ENCODE peak calls at places on chromosomes 1 and 21, in eight cellular contexts. K is psoas muscle, P is PC-9, O is fibroblast of lung, X is endothelial cell of umbilical vein, T is breast epithelium, D is sigmoid colon, C is A549. M is an unnamed sample.

GRCh38 chr1:22880174-22880601 is 92.5 kb downstream of the LACTBL1 start:
- DNase-seq in C (no peak), K (no peak), D (no peak), T (no peak), X (peak), P (peak), O (no peak), M (no peak)

GRCh38 chr1:40662864-40663263 is 2.6 kb downstream of the RIMS3 start:
- DNase-seq in T (no peak), O (peak), C (no peak), P (peak), D (no peak), K (no peak), X (no peak), M (no peak)

GRCh38 chr21:42466700-42467612 is 29.1 kb downstream of the RSPH1 start:
- DNase-seq in O (peak), P (peak), C (no peak), K (peak), D (no peak), X (no peak), T (no peak), M (peak)

GRCh38 chr21:35982717-35983116 is 77.6 kb downstream of the SETD4 start:
- DNase-seq in K (no peak), X (no peak), D (no peak), P (no peak), O (no peak), C (no peak), T (no peak), M (no peak)

GRCh38 chr1:53672785-53673184 is 66.2 kb downstream of the GLIS1 start:
- DNase-seq in T (no peak), K (peak), C (no peak), D (no peak), O (no peak), P (no peak), X (no peak), M (no peak)

GRCh38 chr1:76038306-76039004 is 36.1 kb upstream of the ST6GALNAC3 start:
- DNase-seq in O (no peak), P (no peak), K (no peak), D (no peak), T (no peak), X (no peak), C (no peak), M (no peak)

GRCh38 chr1:2587071-2587859 is 688 bp downstream of the PRXL2B start:
- DNase-seq in D (no peak), T (no peak), X (peak), C (peak), O (peak), P (no peak), K (no peak), M (no peak)

GRCh38 chr1:161139765-161140164 is 7.3 kb upstream of the DEDD start:
- DNase-seq in T (no peak), K (no peak), X (peak), O (peak), C (peak), D (no peak), P (peak), M (no peak)

GRCh38 chr1:54584575-54584974 is 36.5 kb downstream of the ACOT11 start:
- DNase-seq in X (no peak), O (no peak), C (no peak), K (no peak), P (no peak), T (no peak), D (no peak), M (no peak)

GRCh38 chr1:117679299-117679698 is 73.5 kb downstream of the TENT5C start:
- DNase-seq in K (no peak), O (no peak), C (no peak), X (no peak), T (no peak), D (no peak), P (no peak), M (no peak)

GRCh38 chr1:169874229-169874628 is 19.5 kb downstream of the SCYL3 start:
- DNase-seq in T (no peak), C (no peak), D (no peak), X (no peak), O (peak), P (no peak), K (no peak), M (no peak)

GRCh38 chr1:76254165-76255043 is 179.9 kb downstream of the ST6GALNAC3 start:
- DNase-seq in D (no peak), X (peak), P (no peak), T (no peak), O (peak), C (no peak), K (no peak), M (no peak)

GRCh38 chr1:164777518-164777917 is 218.5 kb downstream of the PBX1 start:
- DNase-seq in P (no peak), D (no peak), X (no peak), O (no peak), C (no peak), K (no peak), T (no peak), M (no peak)

GRCh38 chr1:89918127-89918793 is 76.7 kb upstream of the ZNF326 start:
- DNase-seq in O (peak), X (no peak), T (no peak), C (no peak), K (no peak), D (no peak), P (no peak), M (no peak)

GRCh38 chr1:97832490-97832889 is 88.3 kb downstream of the DPYD start:
- DNase-seq in X (no peak), K (peak), C (no peak), T (no peak), O (peak), D (no peak), P (no peak), M (no peak)

GRCh38 chr1:161182214-161182613 is 4.9 kb upstream of the B4GALT3 start:
- DNase-seq in O (peak), T (no peak), D (no peak), P (no peak), K (peak), C (no peak), X (no peak), M (no peak)

GRCh38 chr21:15020797-15021196 is 44.0 kb downstream of the NRIP1 start:
- DNase-seq in O (no peak), D (no peak), X (no peak), T (no peak), C (no peak), K (no peak), P (no peak), M (no peak)

GRCh38 chr1:230299148-230300006 is 126.8 kb downstream of the PGBD5 start:
- DNase-seq in X (no peak), K (peak), O (no peak), P (no peak), C (no peak), D (peak), T (no peak), M (peak)

GRCh38 chr21:39073063-39073462 is 110.2 kb downstream of the PSMG1 start:
- DNase-seq in D (no peak), C (no peak), K (no peak), O (no peak), X (no peak), P (no peak), T (no peak), M (no peak)

GRCh38 chr1:1272341-1273151 is 1.1 kb downstream of the UBE2J2 start:
- DNase-seq in K (no peak), D (no peak), X (peak), O (no peak), T (peak), C (no peak), P (peak), M (peak)

GRCh38 chr1:150974580-150975478 is at the start of gene CERS2:
- DNase-seq in C (peak), K (peak), P (peak), O (peak), T (peak), X (peak), D (peak), M (peak)

GRCh38 chr1:92804721-92805169 is 19.8 kb upstream of the EVI5 start:
- DNase-seq in X (peak), K (no peak), P (peak), O (peak), D (peak), C (peak), T (no peak), M (peak)

GRCh38 chr1:18920931-18921330 is 18.6 kb upstream of the ALDH4A1 start:
- DNase-seq in C (no peak), T (no peak), X (no peak), P (no peak), O (no peak), K (no peak), D (no peak), M (no peak)

GRCh38 chr1:25694167-25694566 is 77.6 kb downstream of the MAN1C1 start:
- DNase-seq in C (no peak), D (peak), T (no peak), O (peak), K (no peak), X (no peak), P (no peak), M (no peak)

GRCh38 chr1:226185153-226186036 is 1.1 kb downstream of the ACBD3 start:
- DNase-seq in K (no peak), T (no peak), C (no peak), D (no peak), O (peak), X (peak), P (no peak), M (no peak)

DNA sequence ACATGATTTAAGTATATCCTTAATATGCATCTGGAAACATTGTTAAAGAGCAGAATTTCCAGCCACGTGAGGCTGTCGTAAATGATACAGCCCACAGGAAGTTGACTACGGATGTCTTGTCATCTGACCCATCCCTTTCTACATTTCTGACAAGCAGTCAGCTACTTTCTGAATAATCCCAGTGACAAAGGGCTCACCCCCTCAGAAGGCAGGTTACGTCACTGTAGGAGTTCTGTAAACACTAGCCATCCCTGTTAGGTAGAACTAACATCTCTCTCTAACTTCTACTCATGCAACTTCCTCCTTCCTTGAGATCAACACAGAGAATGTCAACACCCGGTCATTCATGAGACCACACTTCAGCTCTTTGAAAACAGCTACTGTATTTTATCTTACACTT is 259.2 kb downstream of the GREM2 start:
- DNase-seq in T (no peak), C (no peak), P (no peak), O (no peak), D (no peak), X (no peak), K (no peak), M (no peak)
- H3K4me3 ChIP-seq in T (no peak), C (no peak), P (no peak), O (no peak), D (no peak), X (no peak), K (no peak), M (no peak)

GRCh38 chr1:220275430-220275829 is 3.2 kb upstream of the RAB3GAP2 start:
- DNase-seq in X (no peak), K (no peak), C (no peak), O (no peak), T (no peak), P (no peak), D (no peak), M (no peak)
- TF ChIP-seq CTCF in X (no peak), K (no peak), C (no peak), O (no peak), T (no peak), P (no peak), D (no peak), M (no peak)

DNA sequence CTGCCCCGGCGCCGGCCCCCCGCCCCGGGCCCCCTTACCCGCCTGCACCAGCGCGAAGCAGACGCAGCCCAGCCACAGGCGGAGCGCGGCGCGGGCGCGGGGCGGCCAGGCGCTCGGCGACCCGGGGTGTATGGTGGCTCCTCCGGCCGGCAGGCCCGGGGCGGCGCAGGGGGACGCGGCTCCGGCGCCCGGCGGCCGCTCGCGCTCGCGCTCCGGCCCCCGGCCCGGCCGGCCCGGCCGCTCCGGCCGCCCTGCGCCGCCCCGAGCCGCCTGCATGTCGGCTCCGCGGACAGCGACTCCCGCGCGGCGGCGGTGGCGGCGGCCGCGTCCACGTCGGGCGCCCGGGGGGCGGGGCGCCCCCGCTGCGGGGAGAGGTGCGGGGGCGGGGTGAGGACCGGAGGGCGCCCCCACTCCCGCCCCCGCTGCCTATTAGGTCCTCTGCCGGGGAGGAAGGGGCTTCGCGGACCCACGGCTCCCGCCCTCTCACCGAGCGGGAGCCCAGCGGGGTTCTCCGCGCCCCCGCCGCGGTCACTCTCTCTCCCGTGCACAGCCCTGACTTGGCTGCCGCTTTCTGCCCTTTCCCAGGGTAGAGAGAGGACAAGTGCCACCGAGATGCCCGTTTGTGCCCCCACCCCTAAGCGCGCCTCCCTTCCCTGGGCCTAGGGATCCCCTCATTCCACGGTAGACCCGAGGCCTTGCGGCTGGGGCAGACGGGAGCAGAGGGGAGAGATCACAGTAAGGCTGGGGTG is at the start of gene FNDC5:
- DNase-seq in X (no peak), C (no peak), T (no peak), P (no peak), D (no peak), K (no peak), O (no peak), M (no peak)
- H3K27ac ChIP-seq in X (no peak), C (peak), T (no peak), P (no peak), D (peak), K (peak), O (no peak), M (no peak)

DNA sequence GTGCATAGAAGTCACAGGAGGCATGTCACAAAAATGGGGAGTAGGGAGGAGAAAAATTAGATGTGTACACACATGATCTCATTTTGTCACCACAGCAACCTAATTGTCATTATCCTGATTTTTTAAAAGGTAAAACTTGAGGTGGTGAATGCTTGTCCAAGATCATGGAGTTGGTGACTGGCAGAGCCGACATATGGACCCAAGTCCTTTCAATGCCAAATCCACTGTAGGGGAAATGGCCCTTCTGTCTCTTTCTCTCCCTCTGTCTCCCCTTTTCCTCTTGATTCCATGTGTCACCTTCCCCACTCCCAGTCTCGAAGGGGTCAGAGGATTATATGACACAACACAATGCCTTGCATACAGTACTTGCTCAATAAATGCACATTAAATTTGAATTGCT is 65.7 kb upstream of the JUN start:
- DNase-seq in O (no peak), X (no peak), T (no peak), D (no peak), P (no peak), K (no peak), C (no peak), M (no peak)
- H3K4me3 ChIP-seq in O (no peak), X (no peak), T (no peak), D (no peak), P (no peak), K (no peak), C (no peak), M (no peak)

GRCh38 chr21:29942033-29942432 is 2.2 kb upstream of the GRIK1 start:
- DNase-seq in T (no peak), K (no peak), O (no peak), C (no peak), P (no peak), D (no peak), X (no peak), M (no peak)

GRCh38 chr21:29947119-29947518 is 7.3 kb upstream of the GRIK1 start:
- DNase-seq in O (no peak), X (no peak), K (no peak), T (no peak), C (no peak), D (no peak), P (no peak), M (no peak)

GRCh38 chr21:29940993-29941392 is 1.2 kb upstream of the GRIK1 start:
- DNase-seq in T (no peak), P (no peak), O (no peak), X (no peak), C (no peak), D (no peak), K (no peak), M (no peak)

GRCh38 chr21:29939859-29940245 is at the start of gene GRIK1:
- DNase-seq in T (no peak), P (no peak), X (no peak), K (no peak), O (peak), C (no peak), D (no peak), M (peak)

DNA sequence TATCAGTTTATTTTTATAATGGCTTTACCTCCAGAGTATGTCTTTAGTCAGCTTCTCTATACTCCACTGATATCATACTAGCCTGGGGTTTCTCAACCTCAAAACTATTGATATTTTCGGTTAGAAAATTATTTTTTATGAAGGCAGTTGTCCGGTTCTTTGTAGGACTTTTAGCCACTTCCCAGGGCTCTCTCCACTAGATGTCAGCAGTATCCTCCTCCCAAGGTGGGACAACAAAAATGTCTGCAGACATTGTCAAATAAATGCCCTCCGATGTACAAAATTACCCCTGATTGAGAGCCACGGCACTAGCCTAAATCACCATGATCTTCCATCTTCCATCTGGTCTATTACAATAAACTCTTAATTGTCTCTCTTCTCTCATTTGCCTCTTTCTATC is 4.1 kb upstream of the GRIK1 start:
- DNase-seq in T (no peak), D (no peak), P (no peak), C (no peak), X (no peak), K (no peak), O (no peak), M (no peak)
- TF ChIP-seq CTCF in T (no peak), D (no peak), P (peak), C (no peak), X (no peak), K (no peak), O (peak), M (no peak)

GRCh38 chr1:183484254-183484653 is 12.0 kb downstream of the SMG7 start:
- DNase-seq in D (no peak), C (no peak), O (no peak), T (no peak), K (no peak), P (no peak), X (no peak), M (no peak)

GRCh38 chr1:183490932-183491331 is 18.6 kb downstream of the SMG7 start:
- DNase-seq in X (no peak), T (no peak), O (no peak), C (no peak), D (no peak), P (no peak), K (no peak), M (no peak)

GRCh38 chr1:183493540-183494245 is 21.4 kb downstream of the SMG7 start:
- DNase-seq in K (no peak), D (no peak), O (no peak), X (no peak), C (no peak), P (peak), T (no peak), M (peak)

GRCh38 chr1:183483224-183483623 is 10.9 kb downstream of the SMG7 start:
- DNase-seq in X (no peak), P (no peak), T (no peak), C (no peak), O (no peak), D (no peak), K (no peak), M (no peak)

GRCh38 chr1:183487686-183488442 is 15.6 kb downstream of the SMG7 start:
- DNase-seq in P (no peak), C (no peak), T (no peak), D (no peak), O (no peak), K (no peak), X (no peak), M (no peak)
- H3K27ac ChIP-seq in P (no peak), C (no peak), T (no peak), D (no peak), O (no peak), K (no peak), X (no peak), M (no peak)